ENCODE peak calls at places on chromosomes 11 and 22, in nine cellular contexts. O is left ventricle myocardium superior; J is KG1; L is stimulated activated CD4-positive, alpha-beta T cell treated with anti-CD3 and anti-CD28 coated beads, Interleukin-12 subunit alpha, Interleukin-12 subunit beta, amount 100 ng/mL, for 48 hours; D is midbrain; T is NCI-H446; B is Jurkat, Clone E6-1; Z is IMR-90; S is T-cell. I is an unnamed sample.

GRCh38 chr22:43530864-43531201 is 119.0 kb downstream of the MPPED1 start:
- DNase-seq in O (no peak), S (no peak), T (no peak), D (no peak), B (no peak), J (no peak), L (no peak), Z (no peak), I (no peak)

GRCh38 chr11:76158394-76159302 is 47.7 kb downstream of the WNT11 start:
- DNase-seq in S (no peak), J (no peak), T (no peak), D (no peak), B (no peak), L (no peak), O (peak), Z (no peak), I (no peak)

GRCh38 chr22:30205281-30206115 is 41.1 kb downstream of the LIF start:
- DNase-seq in Z (peak), O (peak), L (no peak), S (no peak), D (no peak), J (no peak), B (no peak), T (peak), I (no peak)

GRCh38 chr11:117298195-117298594 is 7.0 kb downstream of the BACE1-AS start:
- DNase-seq in D (no peak), O (no peak), T (no peak), B (no peak), L (no peak), J (no peak), S (no peak), Z (no peak), I (no peak)

GRCh38 chr11:110098645-110099044 is 5.5 kb downstream of the ZC3H12C start:
- DNase-seq in D (no peak), O (no peak), T (no peak), L (no peak), Z (peak), B (no peak), J (peak), S (no peak), I (no peak)

GRCh38 chr11:19713221-19714092 is 820 bp downstream of the NAV2 start:
- DNase-seq in L (peak), J (no peak), B (no peak), T (no peak), Z (no peak), S (no peak), D (no peak), O (peak), I (no peak)

GRCh38 chr22:19955241-19956128 is 13.9 kb upstream of the TXNRD2 start:
- DNase-seq in S (no peak), J (no peak), L (no peak), B (no peak), T (no peak), D (no peak), Z (no peak), O (peak), I (no peak)

GRCh38 chr11:65854161-65854592 is 3.8 kb downstream of the CFL1 start:
- DNase-seq in J (no peak), O (peak), T (no peak), B (no peak), D (no peak), L (no peak), S (no peak), Z (no peak), I (no peak)

GRCh38 chr22:18999416-18999815 is 63.3 kb upstream of the PRODH start:
- DNase-seq in T (no peak), Z (no peak), D (no peak), J (no peak), S (no peak), O (no peak), B (no peak), L (no peak), I (no peak)

I was measured in CMK.